ENCODE peak calls at places on chromosomes 12 and 14, in five cellular contexts. G is sigmoid colon; X is heart left ventricle; K is effector memory CD4-positive, alpha-beta T cell; I is pancreas. A is an unnamed sample.

GRCh38 chr12:92030618-92031017 is 115.0 kb downstream of the BTG1 start:
- DNase-seq in I (peak; percentile 23), X (no peak), G (peak; percentile 86), K (peak; percentile 44), A (no peak)

GRCh38 chr12:26573212-26573909 is 259.6 kb downstream of the ITPR2 start:
- DNase-seq in G (no peak), X (no peak), K (no peak), I (no peak), A (no peak)

GRCh38 chr12:57810450-57810849 is 8.1 kb downstream of the AVIL start:
- DNase-seq in K (no peak), I (no peak), X (no peak), G (no peak), A (peak; percentile 18)

GRCh38 chr12:92605621-92606170 is 97.1 kb upstream of the PLEKHG7 start:
- DNase-seq in X (no peak), K (no peak), G (no peak), I (no peak), A (no peak)

GRCh38 chr14:102058931-102059330 is 27.9 kb downstream of the HSP90AA1 start:
- DNase-seq in X (no peak), K (no peak), I (no peak), G (no peak), A (no peak)

GRCh38 chr12:70080577-70080976 is 162.7 kb upstream of the CNOT2 start:
- DNase-seq in X (no peak), I (no peak), K (no peak), G (no peak), A (no peak)

GRCh38 chr12:116370004-116370404 is 92.5 kb upstream of the MED13L start:
- DNase-seq in G (no peak), K (no peak), I (no peak), X (no peak), A (no peak)

GRCh38 chr14:69569859-69570258 is 4.8 kb downstream of the CCDC177 start:
- DNase-seq in X (no peak), G (no peak), K (no peak), I (no peak), A (no peak)

GRCh38 chr12:75705749-75706719 is 194.6 kb upstream of the KRR1 start:
- DNase-seq in I (no peak), G (peak; percentile 72), X (peak; percentile 66), K (no peak), A (no peak)

GRCh38 chr12:5043589-5044419 is at the start of gene KCNA5:
- DNase-seq in I (peak; percentile 12), K (no peak), X (peak; percentile 53), G (peak; percentile 77), A (no peak)

GRCh38 chr14:81669308-81669707 is 135.7 kb upstream of the SEL1L start:
- DNase-seq in G (no peak), K (no peak), X (no peak), I (no peak), A (no peak)

GRCh38 chr12:117582135-117582784 is 220.8 kb upstream of the NOS1 start:
- DNase-seq in I (no peak), K (no peak), G (no peak), X (no peak), A (no peak)

GRCh38 chr14:101481557-101481956 is 79.7 kb upstream of the DIO3 start:
- DNase-seq in K (no peak), X (peak; percentile 35), G (peak; percentile 40), I (peak; percentile 14), A (no peak)

GRCh38 chr12:109730306-109731145 is 16.9 kb downstream of the FAM222A start:
- DNase-seq in G (peak; percentile 58), K (no peak), I (peak; percentile 4), X (peak; percentile 16), A (no peak)

GRCh38 chr14:61107148-61107641 is 126.2 kb downstream of the SLC38A6 start:
- DNase-seq in G (peak; percentile 80), I (no peak), X (peak; percentile 76), K (no peak), A (no peak)

GRCh38 chr12:51904951-51905471 is 2.3 kb upstream of the ACVRL1 start:
- DNase-seq in G (peak; percentile 80), K (no peak), I (no peak), X (peak; percentile 60), A (no peak)

GRCh38 chr14:106875503-106875902 is 1349.1 kb downstream of the TMEM121 start:
- DNase-seq in X (no peak), I (no peak), G (no peak), K (no peak), A (no peak)

GRCh38 chr12:46124848-46125619 is 134.7 kb upstream of the SCAF11 start:
- DNase-seq in I (peak; percentile 46), X (no peak), G (peak; percentile 75), K (peak; percentile 38), A (no peak)

GRCh38 chr12:13007496-13008233 is 7.6 kb upstream of the HEBP1 start:
- DNase-seq in G (no peak), X (no peak), K (no peak), I (no peak), A (no peak)

GRCh38 chr14:22630066-22630465 is 14.1 kb downstream of the OR6J1 start:
- DNase-seq in I (no peak), G (no peak), X (no peak), K (no peak), A (no peak)

GRCh38 chr14:102013669-102014200 is 49.4 kb downstream of the DYNC1H1 start:
- DNase-seq in X (no peak), I (no peak), K (no peak), G (no peak), A (no peak)

GRCh38 chr14:79809849-79810612 is 401.3 kb downstream of the DIO2 start:
- DNase-seq in K (no peak), X (no peak), I (no peak), G (no peak), A (no peak)

GRCh38 chr12:86349196-86349595 is 93.0 kb upstream of the MGAT4C start:
- DNase-seq in G (no peak), I (no peak), X (no peak), K (no peak), A (no peak)

GRCh38 chr12:125262866-125263265 is 197.6 kb downstream of the AACS start:
- DNase-seq in G (no peak), I (no peak), X (no peak), K (no peak), A (no peak)

GRCh38 chr14:68726093-68726695 is 66.7 kb downstream of the ZFP36L1 start:
- DNase-seq in I (no peak), X (no peak), K (no peak), G (no peak), A (no peak)

GRCh38 chr14:70188608-70189540 is at the start of gene SLC8A3:
- DNase-seq in X (peak; percentile 59), G (no peak), K (no peak), I (peak; percentile 39), A (no peak)

GRCh38 chr12:96749978-96750377 is 157.1 kb upstream of the NEDD1 start:
- DNase-seq in X (no peak), K (no peak), I (no peak), G (no peak), A (no peak)

GRCh38 chr14:31207287-31207745 is 277 bp downstream of the HECTD1 start:
- DNase-seq in I (no peak), G (no peak), K (no peak), X (no peak), A (peak; percentile 96)

GRCh38 chr14:89813485-89814080 is 140.9 kb downstream of the EFCAB11 start:
- DNase-seq in I (no peak), G (no peak), K (no peak), X (no peak), A (no peak)